ENCODE peak calls at places on chromosomes 6 and 20, in nine cellular contexts. One of them, this sample, is unnamed.

GRCh38 chr20:58690851-58691250 is 1.7 kb upstream of the NPEPL1 start:
- DNase-seq in NCI-H1092: no peak
- DNase-seq in GM23338: no peak
- DNase-seq in A549: no peak
- DNase-seq in T-helper 2 cell: no peak
- DNase-seq in occipital lobe: no peak
- DNase-seq in NCI-H1694 treated with DMSO at 0.1 percent for 48 hours: no peak
- DNase-seq in DND-41: no peak
- DNase-seq in aorta: peak; percentile 36
- DNase-seq in this sample: no peak

GRCh38 chr6:27791182-27791939 is 120.8 kb downstream of the OR2B2 start:
- DNase-seq in occipital lobe: peak; percentile 21
- DNase-seq in NCI-H1694 treated with DMSO at 0.1 percent for 48 hours: peak; percentile 51
- DNase-seq in A549: peak; percentile 86
- DNase-seq in GM23338: peak; percentile 82
- DNase-seq in NCI-H1092: no peak
- DNase-seq in DND-41: no peak
- DNase-seq in aorta: peak; percentile 84
- DNase-seq in T-helper 2 cell: no peak
- DNase-seq in this sample: no peak

GRCh38 chr20:21106171-21106694 is at the start of gene LINC00237:
- DNase-seq in T-helper 2 cell: no peak
- DNase-seq in A549: no peak
- DNase-seq in GM23338: peak; percentile 43
- DNase-seq in NCI-H1092: no peak
- DNase-seq in occipital lobe: no peak
- DNase-seq in aorta: no peak
- DNase-seq in NCI-H1694 treated with DMSO at 0.1 percent for 48 hours: no peak
- DNase-seq in DND-41: no peak
- DNase-seq in this sample: no peak

GRCh38 chr20:52972190-52972937 is at the start of gene TSHZ2:
- DNase-seq in A549: peak; percentile 4
- DNase-seq in aorta: peak; percentile 76
- DNase-seq in occipital lobe: peak; percentile 17
- DNase-seq in T-helper 2 cell: peak; percentile 49
- DNase-seq in GM23338: no peak
- DNase-seq in NCI-H1092: peak; percentile 75
- DNase-seq in NCI-H1694 treated with DMSO at 0.1 percent for 48 hours: peak; percentile 46
- DNase-seq in DND-41: no peak
- DNase-seq in this sample: no peak

GRCh38 chr20:58497076-58497665 is 18.0 kb downstream of the APCDD1L start:
- DNase-seq in occipital lobe: no peak
- DNase-seq in T-helper 2 cell: no peak
- DNase-seq in A549: no peak
- DNase-seq in NCI-H1092: no peak
- DNase-seq in GM23338: no peak
- DNase-seq in NCI-H1694 treated with DMSO at 0.1 percent for 48 hours: no peak
- DNase-seq in DND-41: no peak
- DNase-seq in aorta: no peak
- DNase-seq in this sample: no peak

GRCh38 chr20:20480689-20481088 is 112.8 kb downstream of the INSM1 start:
- DNase-seq in GM23338: no peak
- DNase-seq in T-helper 2 cell: no peak
- DNase-seq in DND-41: no peak
- DNase-seq in occipital lobe: no peak
- DNase-seq in A549: peak; percentile 19
- DNase-seq in aorta: no peak
- DNase-seq in NCI-H1694 treated with DMSO at 0.1 percent for 48 hours: no peak
- DNase-seq in NCI-H1092: no peak
- DNase-seq in this sample: no peak

GRCh38 chr6:3307436-3307835 is 48.7 kb downstream of the PSMG4 start:
- DNase-seq in GM23338: no peak
- DNase-seq in T-helper 2 cell: no peak
- DNase-seq in A549: no peak
- DNase-seq in occipital lobe: no peak
- DNase-seq in aorta: peak; percentile 41
- DNase-seq in NCI-H1694 treated with DMSO at 0.1 percent for 48 hours: no peak
- DNase-seq in DND-41: no peak
- DNase-seq in NCI-H1092: no peak
- DNase-seq in this sample: peak; percentile 76

GRCh38 chr20:53841741-53842140 is 228.7 kb downstream of the BCAS1 start:
- DNase-seq in NCI-H1694 treated with DMSO at 0.1 percent for 48 hours: no peak
- DNase-seq in NCI-H1092: no peak
- DNase-seq in aorta: no peak
- DNase-seq in DND-41: no peak
- DNase-seq in GM23338: no peak
- DNase-seq in occipital lobe: no peak
- DNase-seq in T-helper 2 cell: no peak
- DNase-seq in A549: no peak
- DNase-seq in this sample: no peak

GRCh38 chr6:43982084-43982625 is 145.1 kb downstream of the MRPL14 start:
- DNase-seq in aorta: no peak
- DNase-seq in A549: no peak
- DNase-seq in GM23338: no peak
- DNase-seq in NCI-H1092: no peak
- DNase-seq in NCI-H1694 treated with DMSO at 0.1 percent for 48 hours: no peak
- DNase-seq in occipital lobe: no peak
- DNase-seq in DND-41: no peak
- DNase-seq in T-helper 2 cell: no peak
- DNase-seq in this sample: peak; percentile 15

GRCh38 chr6:44002071-44002590 is 125.1 kb downstream of the MRPL14 start:
- DNase-seq in NCI-H1694 treated with DMSO at 0.1 percent for 48 hours: no peak
- DNase-seq in aorta: peak; percentile 84
- DNase-seq in T-helper 2 cell: no peak
- DNase-seq in A549: peak; percentile 74
- DNase-seq in GM23338: peak; percentile 89
- DNase-seq in occipital lobe: no peak
- DNase-seq in DND-41: no peak
- DNase-seq in NCI-H1092: no peak
- DNase-seq in this sample: peak; percentile 72

GRCh38 chr6:27890351-27891299 is 21.6 kb downstream of the OR2B2 start:
- DNase-seq in T-helper 2 cell: no peak
- DNase-seq in NCI-H1092: no peak
- DNase-seq in aorta: no peak
- DNase-seq in occipital lobe: no peak
- DNase-seq in A549: peak; percentile 94
- DNase-seq in NCI-H1694 treated with DMSO at 0.1 percent for 48 hours: no peak
- DNase-seq in GM23338: peak; percentile 93
- DNase-seq in DND-41: peak; percentile 92
- DNase-seq in this sample: no peak

GRCh38 chr20:11814276-11814675 is 103.4 kb upstream of the BTBD3 start:
- DNase-seq in NCI-H1694 treated with DMSO at 0.1 percent for 48 hours: no peak
- DNase-seq in occipital lobe: no peak
- DNase-seq in NCI-H1092: no peak
- DNase-seq in GM23338: no peak
- DNase-seq in T-helper 2 cell: no peak
- DNase-seq in aorta: no peak
- DNase-seq in DND-41: no peak
- DNase-seq in A549: no peak
- DNase-seq in this sample: no peak

GRCh38 chr6:134307074-134307473 is 10.8 kb downstream of the SGK1 start:
- DNase-seq in DND-41: no peak
- DNase-seq in A549: no peak
- DNase-seq in NCI-H1092: no peak
- DNase-seq in aorta: no peak
- DNase-seq in NCI-H1694 treated with DMSO at 0.1 percent for 48 hours: no peak
- DNase-seq in GM23338: no peak
- DNase-seq in T-helper 2 cell: no peak
- DNase-seq in occipital lobe: no peak
- DNase-seq in this sample: no peak

GRCh38 chr6:13194852-13195251 is 133.5 kb downstream of the TBC1D7 start:
- DNase-seq in A549: peak; percentile 63
- DNase-seq in NCI-H1092: no peak
- DNase-seq in aorta: no peak
- DNase-seq in T-helper 2 cell: no peak
- DNase-seq in GM23338: peak; percentile 80
- DNase-seq in DND-41: peak; percentile 6
- DNase-seq in NCI-H1694 treated with DMSO at 0.1 percent for 48 hours: no peak
- DNase-seq in occipital lobe: no peak
- DNase-seq in this sample: no peak

GRCh38 chr6:131295081-131295480 is 159.8 kb downstream of the AKAP7 start:
- DNase-seq in GM23338: peak; percentile 68
- DNase-seq in NCI-H1092: no peak
- DNase-seq in NCI-H1694 treated with DMSO at 0.1 percent for 48 hours: no peak
- DNase-seq in aorta: no peak
- DNase-seq in T-helper 2 cell: no peak
- DNase-seq in occipital lobe: no peak
- DNase-seq in A549: no peak
- DNase-seq in DND-41: no peak
- DNase-seq in this sample: no peak

GRCh38 chr6:28258877-28259777 is at the start of gene NKAPL:
- DNase-seq in T-helper 2 cell: peak; percentile 22
- DNase-seq in occipital lobe: peak; percentile 53
- DNase-seq in DND-41: no peak
- DNase-seq in NCI-H1694 treated with DMSO at 0.1 percent for 48 hours: no peak
- DNase-seq in A549: no peak
- DNase-seq in GM23338: peak; percentile 61
- DNase-seq in NCI-H1092: no peak
- DNase-seq in aorta: peak; percentile 94
- DNase-seq in this sample: peak; percentile 81

GRCh38 chr6:45375449-45375848 is 2.3 kb downstream of the SUPT3H start:
- DNase-seq in T-helper 2 cell: no peak
- DNase-seq in A549: no peak
- DNase-seq in GM23338: no peak
- DNase-seq in aorta: no peak
- DNase-seq in occipital lobe: no peak
- DNase-seq in NCI-H1694 treated with DMSO at 0.1 percent for 48 hours: no peak
- DNase-seq in NCI-H1092: no peak
- DNase-seq in DND-41: no peak
- DNase-seq in this sample: no peak

GRCh38 chr6:3419624-3420272 is 37.1 kb downstream of the SLC22A23 start:
- DNase-seq in occipital lobe: no peak
- DNase-seq in T-helper 2 cell: no peak
- DNase-seq in A549: no peak
- DNase-seq in aorta: no peak
- DNase-seq in NCI-H1694 treated with DMSO at 0.1 percent for 48 hours: no peak
- DNase-seq in GM23338: no peak
- DNase-seq in NCI-H1092: no peak
- DNase-seq in DND-41: no peak
- DNase-seq in this sample: no peak

GRCh38 chr6:111939902-111940301 is 66.7 kb upstream of the FYN start:
- DNase-seq in A549: no peak
- DNase-seq in aorta: no peak
- DNase-seq in T-helper 2 cell: no peak
- DNase-seq in DND-41: no peak
- DNase-seq in NCI-H1092: no peak
- DNase-seq in occipital lobe: no peak
- DNase-seq in GM23338: no peak
- DNase-seq in NCI-H1694 treated with DMSO at 0.1 percent for 48 hours: no peak
- DNase-seq in this sample: no peak

GRCh38 chr6:132063204-132063603 is 112.0 kb upstream of the CCN2 start:
- DNase-seq in DND-41: no peak
- DNase-seq in GM23338: no peak
- DNase-seq in NCI-H1092: no peak
- DNase-seq in occipital lobe: no peak
- DNase-seq in T-helper 2 cell: no peak
- DNase-seq in A549: no peak
- DNase-seq in NCI-H1694 treated with DMSO at 0.1 percent for 48 hours: no peak
- DNase-seq in aorta: no peak
- DNase-seq in this sample: no peak

GRCh38 chr20:4064118-4064962 is 49.0 kb upstream of the RNF24 start:
- DNase-seq in aorta: peak; percentile 97
- DNase-seq in T-helper 2 cell: no peak
- DNase-seq in A549: peak; percentile 42
- DNase-seq in NCI-H1694 treated with DMSO at 0.1 percent for 48 hours: no peak
- DNase-seq in NCI-H1092: no peak
- DNase-seq in GM23338: peak; percentile 70
- DNase-seq in occipital lobe: peak; percentile 44
- DNase-seq in DND-41: no peak
- DNase-seq in this sample: no peak

GRCh38 chr6:3835055-3835731 is 14.0 kb upstream of the FAM50B start:
- DNase-seq in aorta: no peak
- DNase-seq in DND-41: no peak
- DNase-seq in GM23338: peak; percentile 40
- DNase-seq in A549: peak; percentile 46
- DNase-seq in occipital lobe: no peak
- DNase-seq in NCI-H1694 treated with DMSO at 0.1 percent for 48 hours: no peak
- DNase-seq in NCI-H1092: no peak
- DNase-seq in T-helper 2 cell: no peak
- DNase-seq in this sample: no peak

GRCh38 chr6:43125119-43125518 is 46.0 kb upstream of the SRF start:
- DNase-seq in aorta: peak; percentile 45
- DNase-seq in T-helper 2 cell: no peak
- DNase-seq in NCI-H1694 treated with DMSO at 0.1 percent for 48 hours: no peak
- DNase-seq in DND-41: no peak
- DNase-seq in A549: no peak
- DNase-seq in occipital lobe: no peak
- DNase-seq in NCI-H1092: no peak
- DNase-seq in GM23338: no peak
- DNase-seq in this sample: peak; percentile 92

GRCh38 chr6:113190170-113190569 is 667.0 kb upstream of the MARCKS start:
- DNase-seq in occipital lobe: no peak
- DNase-seq in A549: no peak
- DNase-seq in GM23338: peak; percentile 27
- DNase-seq in aorta: no peak
- DNase-seq in NCI-H1092: no peak
- DNase-seq in DND-41: no peak
- DNase-seq in NCI-H1694 treated with DMSO at 0.1 percent for 48 hours: no peak
- DNase-seq in T-helper 2 cell: no peak
- DNase-seq in this sample: no peak

GRCh38 chr6:287500-287883 is 4.8 kb upstream of the DUSP22 start:
- DNase-seq in A549: no peak
- DNase-seq in occipital lobe: no peak
- DNase-seq in GM23338: no peak
- DNase-seq in T-helper 2 cell: no peak
- DNase-seq in NCI-H1694 treated with DMSO at 0.1 percent for 48 hours: no peak
- DNase-seq in DND-41: no peak
- DNase-seq in NCI-H1092: no peak
- DNase-seq in aorta: no peak
- DNase-seq in this sample: no peak

GRCh38 chr6:128432394-128432793 is 88.0 kb downstream of the PTPRK start:
- DNase-seq in T-helper 2 cell: no peak
- DNase-seq in NCI-H1694 treated with DMSO at 0.1 percent for 48 hours: no peak
- DNase-seq in occipital lobe: no peak
- DNase-seq in aorta: no peak
- DNase-seq in NCI-H1092: no peak
- DNase-seq in GM23338: no peak
- DNase-seq in DND-41: no peak
- DNase-seq in A549: no peak
- DNase-seq in this sample: no peak

GRCh38 chr6:35318200-35318844 is 20.7 kb downstream of the DEF6 start:
- DNase-seq in NCI-H1092: peak; percentile 68
- DNase-seq in occipital lobe: peak; percentile 82
- DNase-seq in aorta: peak; percentile 93
- DNase-seq in A549: peak; percentile 70
- DNase-seq in T-helper 2 cell: no peak
- DNase-seq in GM23338: peak; percentile 95
- DNase-seq in NCI-H1694 treated with DMSO at 0.1 percent for 48 hours: peak; percentile 23
- DNase-seq in DND-41: no peak
- DNase-seq in this sample: peak; percentile 96

GRCh38 chr20:13873814-13874213 is 89.0 kb downstream of the NDUFAF5 start:
- DNase-seq in aorta: no peak
- DNase-seq in NCI-H1694 treated with DMSO at 0.1 percent for 48 hours: no peak
- DNase-seq in DND-41: no peak
- DNase-seq in A549: no peak
- DNase-seq in GM23338: peak; percentile 34
- DNase-seq in T-helper 2 cell: no peak
- DNase-seq in occipital lobe: no peak
- DNase-seq in NCI-H1092: no peak
- DNase-seq in this sample: no peak

This sample was measured in chondrocyte.